ENCODE peak calls at places on chromosomes 5 and 9, in seven cellular contexts. Y is mesendoderm, W is IMR-90, J is H9, Q is neuronal stem cell, B is trophoblast cell, Z is H1. F is an unnamed sample.

GRCh38 chr9:38423939-38424843 is at the start of gene IGFBPL1:
- DNase-seq in Y (peak; percentile 62), W (no peak), J (peak; percentile 61), Q (peak; percentile 51), B (no peak), Z (no peak), F (peak; percentile 21)

GRCh38 chr9:86909388-86909787 is 37.9 kb downstream of the GAS1 start:
- DNase-seq in Y (no peak), W (peak; percentile 72), J (no peak), Q (no peak), B (no peak), Z (no peak), F (no peak)

GRCh38 chr5:115732026-115732425 is 84.4 kb downstream of the CDO1 start:
- DNase-seq in Y (no peak), W (no peak), J (no peak), Q (no peak), B (no peak), Z (no peak), F (no peak)

GRCh38 chr9:124322618-124323432 is 65.1 kb downstream of the NEK6 start:
- DNase-seq in Y (no peak), W (no peak), J (no peak), Q (no peak), B (no peak), Z (no peak), F (no peak)

GRCh38 chr5:135030123-135030517 is 3.9 kb downstream of the PITX1 start:
- DNase-seq in Y (no peak), W (no peak), J (no peak), Q (no peak), B (no peak), Z (no peak), F (no peak)

GRCh38 chr5:99636663-99637062 is 707.9 kb upstream of the CHD1 start:
- DNase-seq in Y (no peak), W (no peak), J (no peak), Q (no peak), B (no peak), Z (no peak), F (no peak)

GRCh38 chr5:81757404-81757803 is 6.5 kb upstream of the SSBP2 start:
- DNase-seq in Y (no peak), W (no peak), J (no peak), Q (no peak), B (peak; percentile 27), Z (no peak), F (no peak)

GRCh38 chr9:110579763-110580255 is 268 bp upstream of the SVEP1 start:
- DNase-seq in Y (peak; percentile 88), W (peak; percentile 71), J (peak; percentile 40), Q (peak; percentile 45), B (peak; percentile 11), Z (no peak), F (peak; percentile 83)

GRCh38 chr5:115170128-115170923 is 618 bp upstream of the TRIM36 start:
- DNase-seq in Y (no peak), W (peak; percentile 1), J (no peak), Q (no peak), B (peak; percentile 44), Z (no peak), F (peak; percentile 38)

GRCh38 chr5:142834504-142834903 is 64.3 kb downstream of the ARHGAP26 start:
- DNase-seq in Y (no peak), W (no peak), J (no peak), Q (no peak), B (no peak), Z (no peak), F (no peak)

GRCh38 chr9:6413365-6414263 is 615 bp downstream of the UHRF2 start:
- DNase-seq in Y (peak; percentile 32), W (no peak), J (peak; percentile 32), Q (peak; percentile 18), B (peak; percentile 10), Z (no peak), F (no peak)

GRCh38 chr5:66814146-66814991 is 218.2 kb downstream of the MAST4 start:
- DNase-seq in Y (peak; percentile 65), W (peak; percentile 63), J (no peak), Q (peak; percentile 31), B (peak; percentile 43), Z (no peak), F (peak; percentile 47)

GRCh38 chr9:134055981-134056461 is 11.8 kb downstream of the BRD3 start:
- DNase-seq in Y (no peak), W (peak; percentile 62), J (no peak), Q (no peak), B (peak; percentile 79), Z (no peak), F (no peak)

GRCh38 chr5:2006193-2006970 is 123.7 kb upstream of the IRX4 start:
- DNase-seq in Y (no peak), W (no peak), J (no peak), Q (no peak), B (no peak), Z (no peak), F (no peak)

GRCh38 chr5:145887976-145888574 is 15.3 kb upstream of the GRXCR2 start:
- DNase-seq in Y (peak; percentile 75), W (peak; percentile 62), J (peak; percentile 64), Q (peak; percentile 30), B (peak; percentile 11), Z (peak; percentile 21), F (peak; percentile 60)

GRCh38 chr9:136333045-136333444 is 5.7 kb downstream of the GPSM1 start:
- DNase-seq in Y (no peak), W (no peak), J (no peak), Q (no peak), B (no peak), Z (no peak), F (no peak)

GRCh38 chr5:178229861-178230260 is 2.7 kb downstream of the PHYKPL start:
- DNase-seq in Y (no peak), W (no peak), J (no peak), Q (no peak), B (no peak), Z (no peak), F (no peak)

GRCh38 chr5:159095882-159096554 is 3.7 kb downstream of the EBF1 start:
- DNase-seq in Y (peak; percentile 37), W (no peak), J (peak; percentile 50), Q (no peak), B (no peak), Z (no peak), F (no peak)

GRCh38 chr9:93452710-93453046 is 703 bp downstream of the FAM120AOS start:
- DNase-seq in Y (no peak), W (no peak), J (no peak), Q (no peak), B (peak; percentile 13), Z (no peak), F (no peak)

GRCh38 chr9:126395439-126396212 is 69.0 kb downstream of the MVB12B start:
- DNase-seq in Y (no peak), W (peak; percentile 82), J (no peak), Q (no peak), B (no peak), Z (no peak), F (peak; percentile 52)

GRCh38 chr9:121499427-121500164 is at the start of gene GGTA1:
- DNase-seq in Y (peak; percentile 55), W (peak; percentile 50), J (peak; percentile 59), Q (peak; percentile 54), B (peak; percentile 52), Z (no peak), F (peak; percentile 64)

GRCh38 chr5:137733922-137734695 is 1.8 kb downstream of the KLHL3 start:
- DNase-seq in Y (peak; percentile 12), W (peak; percentile 47), J (no peak), Q (no peak), B (no peak), Z (no peak), F (peak; percentile 6)

GRCh38 chr9:33290994-33291397 is 680 bp downstream of the NFX1 start:
- DNase-seq in Y (no peak), W (peak; percentile 91), J (no peak), Q (no peak), B (no peak), Z (no peak), F (no peak)

GRCh38 chr5:180606215-180606785 is 15.0 kb upstream of the SCGB3A1 start:
- DNase-seq in Y (no peak), W (no peak), J (no peak), Q (no peak), B (peak; percentile 65), Z (no peak), F (no peak)
- H3K27ac ChIP-seq in Y (no peak overlapping the region), W (no peak overlapping the region), J (no peak overlapping the region), Q (no peak overlapping the region), B (no peak overlapping the region), Z (no peak overlapping the region), F (no peak overlapping the region)

GRCh38 chr9:97911970-97912369 is 10.3 kb downstream of the TRMO start:
- DNase-seq in Y (peak; percentile 6), W (no peak), J (no peak), Q (no peak), B (no peak), Z (no peak), F (no peak)

GRCh38 chr9:97907632-97908031 is 14.7 kb downstream of the TRMO start:
- DNase-seq in Y (no peak), W (no peak), J (no peak), Q (no peak), B (no peak), Z (no peak), F (no peak)

GRCh38 chr9:97908736-97909135 is 13.6 kb downstream of the TRMO start:
- DNase-seq in Y (no peak), W (no peak), J (no peak), Q (no peak), B (no peak), Z (no peak), F (no peak)

GRCh38 chr9:97910273-97910844 is 11.9 kb downstream of the TRMO start:
- DNase-seq in Y (no peak), W (no peak), J (no peak), Q (no peak), B (no peak), Z (no peak), F (no peak)

DNA sequence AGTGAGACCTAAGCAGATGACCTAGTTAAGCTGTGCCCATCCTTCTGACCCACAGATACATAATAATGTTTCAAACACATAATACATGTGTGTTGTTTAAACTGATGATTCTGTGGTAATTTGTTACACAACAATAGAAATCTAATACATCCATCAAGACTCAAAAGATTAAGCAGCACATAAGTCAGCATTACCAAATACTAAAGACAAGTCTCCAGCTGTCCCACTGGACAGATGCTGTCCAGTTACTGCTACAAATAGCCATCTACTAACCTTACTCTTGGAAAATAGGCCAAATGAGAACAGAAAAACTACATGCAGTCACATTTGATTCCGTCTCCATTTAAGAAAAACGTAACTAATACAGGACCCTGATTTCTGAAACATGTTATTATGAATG is 10.8 kb downstream of the TRMO start:
- DNase-seq in Y (no peak), W (no peak), J (no peak), Q (no peak), B (no peak), Z (no peak), F (no peak)
- H2BK5ac ChIP-seq in Y (no peak overlapping the region), W (no peak overlapping the region), J (no peak overlapping the region), Q (no peak overlapping the region), B (no peak overlapping the region), Z (no peak overlapping the region), F (no peak overlapping the region)

GRCh38 chr9:77417570-77417969 is 230.6 kb downstream of the GNA14 start:
- DNase-seq in Y (peak; percentile 51), W (peak; percentile 79), J (no peak), Q (no peak), B (peak; percentile 14), Z (no peak), F (peak; percentile 93)
- H3K27ac ChIP-seq in Y (no peak overlapping the region), W (peak overlapping the region; percentile 61), J (peak overlapping the region; percentile 11), Q (no peak overlapping the region), B (no peak overlapping the region), Z (no peak overlapping the region), F (no peak overlapping the region)

DNA sequence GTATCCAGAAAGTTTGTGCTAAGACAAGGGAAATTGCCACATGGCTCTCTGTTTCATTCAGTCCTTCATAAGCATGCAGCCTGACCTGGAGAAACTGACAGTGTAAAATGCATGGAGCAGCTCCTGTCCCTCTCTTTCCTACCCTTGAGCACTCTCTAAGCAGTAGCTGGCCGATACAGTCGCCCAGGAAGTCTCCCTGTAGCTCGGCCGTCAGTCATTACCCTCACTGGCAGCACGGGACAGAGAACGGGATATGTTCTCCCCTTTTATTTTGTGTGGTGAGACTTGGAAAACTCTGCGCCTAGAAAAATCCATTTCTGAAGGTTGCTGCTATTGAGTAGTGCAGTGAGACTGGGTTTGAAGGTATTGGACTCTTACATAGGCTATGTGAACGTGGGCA is 56.8 kb upstream of the KCNMB1 start:
- DNase-seq in Y (no peak), W (no peak), J (no peak), Q (no peak), B (no peak), Z (no peak), F (no peak)
- H2BK5ac ChIP-seq in Y (no peak overlapping the region), W (no peak overlapping the region), J (no peak overlapping the region), Q (no peak overlapping the region), B (no peak overlapping the region), Z (no peak overlapping the region), F (no peak overlapping the region)

F was measured in mesenchymal stem cell.